ENCODE peak calls at places on chromosomes 3 and 15, in seven cellular contexts. One of them, this sample, is unnamed.

GRCh38 chr3:55620361-55621025 is 133.4 kb upstream of the WNT5A start:
- DNase-seq in SK-N-SH: no peak
- DNase-seq in HCT116: no peak
- DNase-seq in HL-60: no peak
- DNase-seq in H1: no peak
- DNase-seq in esophagus muscularis mucosa: no peak
- DNase-seq in HepG2: no peak
- DNase-seq in this sample: no peak

GRCh38 chr15:56366211-56366610 is 985 bp downstream of the TEX9 start:
- DNase-seq in SK-N-SH: peak
- DNase-seq in HCT116: no peak
- DNase-seq in HL-60: no peak
- DNase-seq in H1: no peak
- DNase-seq in esophagus muscularis mucosa: no peak
- DNase-seq in HepG2: no peak
- DNase-seq in this sample: no peak

GRCh38 chr3:181794036-181794790 is 82.5 kb downstream of the SOX2 start:
- DNase-seq in SK-N-SH: no peak
- DNase-seq in HCT116: no peak
- DNase-seq in HL-60: no peak
- DNase-seq in H1: no peak
- DNase-seq in esophagus muscularis mucosa: peak
- DNase-seq in HepG2: no peak
- DNase-seq in this sample: no peak

GRCh38 chr15:91864669-91865068 is 11.2 kb downstream of the SLCO3A1 start:
- DNase-seq in SK-N-SH: no peak
- DNase-seq in HCT116: no peak
- DNase-seq in HL-60: no peak
- DNase-seq in H1: no peak
- DNase-seq in esophagus muscularis mucosa: no peak
- DNase-seq in HepG2: no peak
- DNase-seq in this sample: no peak

GRCh38 chr3:189806171-189806951 is 175.2 kb downstream of the TP63 start:
- DNase-seq in SK-N-SH: no peak
- DNase-seq in HCT116: no peak
- DNase-seq in HL-60: no peak
- DNase-seq in H1: no peak
- DNase-seq in esophagus muscularis mucosa: no peak
- DNase-seq in HepG2: no peak
- DNase-seq in this sample: no peak

GRCh38 chr15:40291088-40291574 is 8.3 kb upstream of the ANKRD63 start:
- DNase-seq in SK-N-SH: peak
- DNase-seq in HCT116: no peak
- DNase-seq in HL-60: no peak
- DNase-seq in H1: peak
- DNase-seq in esophagus muscularis mucosa: no peak
- DNase-seq in HepG2: no peak
- DNase-seq in this sample: peak

GRCh38 chr3:39202094-39202493 is 9.7 kb upstream of the XIRP1 start:
- DNase-seq in SK-N-SH: no peak
- DNase-seq in HCT116: no peak
- DNase-seq in HL-60: no peak
- DNase-seq in H1: no peak
- DNase-seq in esophagus muscularis mucosa: no peak
- DNase-seq in HepG2: no peak
- DNase-seq in this sample: no peak

GRCh38 chr3:121477589-121477988 is 68.2 kb downstream of the POLQ start:
- DNase-seq in SK-N-SH: no peak
- DNase-seq in HCT116: no peak
- DNase-seq in HL-60: no peak
- DNase-seq in H1: no peak
- DNase-seq in esophagus muscularis mucosa: no peak
- DNase-seq in HepG2: no peak
- DNase-seq in this sample: no peak

GRCh38 chr3:28485164-28485563 is 136.5 kb upstream of the AZI2 start:
- DNase-seq in SK-N-SH: no peak
- DNase-seq in HCT116: no peak
- DNase-seq in HL-60: no peak
- DNase-seq in H1: no peak
- DNase-seq in esophagus muscularis mucosa: no peak
- DNase-seq in HepG2: no peak
- DNase-seq in this sample: no peak

GRCh38 chr15:45179221-45179985 is 8.4 kb downstream of the SHF start:
- DNase-seq in SK-N-SH: peak
- DNase-seq in HCT116: peak
- DNase-seq in HL-60: no peak
- DNase-seq in H1: peak
- DNase-seq in esophagus muscularis mucosa: no peak
- DNase-seq in HepG2: peak
- DNase-seq in this sample: peak

GRCh38 chr3:42117175-42118008 is 26.2 kb downstream of the TRAK1 start:
- DNase-seq in SK-N-SH: peak
- DNase-seq in HCT116: peak
- DNase-seq in HL-60: no peak
- DNase-seq in H1: peak
- DNase-seq in esophagus muscularis mucosa: no peak
- DNase-seq in HepG2: no peak
- DNase-seq in this sample: no peak

GRCh38 chr15:100769043-100769974 is 110.3 kb upstream of the ALDH1A3 start:
- DNase-seq in SK-N-SH: peak
- DNase-seq in HCT116: no peak
- DNase-seq in HL-60: no peak
- DNase-seq in H1: no peak
- DNase-seq in esophagus muscularis mucosa: peak
- DNase-seq in HepG2: no peak
- DNase-seq in this sample: peak

GRCh38 chr3:149541091-149541491 is 66.6 kb downstream of the TM4SF4 start:
- DNase-seq in SK-N-SH: no peak
- DNase-seq in HCT116: no peak
- DNase-seq in HL-60: no peak
- DNase-seq in H1: no peak
- DNase-seq in esophagus muscularis mucosa: no peak
- DNase-seq in HepG2: no peak
- DNase-seq in this sample: no peak
- H3K27ac ChIP-seq in SK-N-SH: peak
- H3K27ac ChIP-seq in HCT116: no peak
- H3K27ac ChIP-seq in HL-60: no peak
- H3K27ac ChIP-seq in H1: no peak
- H3K27ac ChIP-seq in esophagus muscularis mucosa: peak
- H3K27ac ChIP-seq in HepG2: no peak
- H3K27ac ChIP-seq in this sample: no peak

GRCh38 chr3:86867990-86868389 is 123.0 kb downstream of the VGLL3 start:
- DNase-seq in SK-N-SH: no peak
- DNase-seq in HCT116: no peak
- DNase-seq in HL-60: no peak
- DNase-seq in H1: no peak
- DNase-seq in esophagus muscularis mucosa: no peak
- DNase-seq in HepG2: no peak
- DNase-seq in this sample: no peak

GRCh38 chr3:86865506-86865905 is 125.4 kb downstream of the VGLL3 start:
- DNase-seq in SK-N-SH: no peak
- DNase-seq in HCT116: no peak
- DNase-seq in HL-60: no peak
- DNase-seq in H1: no peak
- DNase-seq in esophagus muscularis mucosa: no peak
- DNase-seq in HepG2: no peak
- DNase-seq in this sample: no peak

DNA sequence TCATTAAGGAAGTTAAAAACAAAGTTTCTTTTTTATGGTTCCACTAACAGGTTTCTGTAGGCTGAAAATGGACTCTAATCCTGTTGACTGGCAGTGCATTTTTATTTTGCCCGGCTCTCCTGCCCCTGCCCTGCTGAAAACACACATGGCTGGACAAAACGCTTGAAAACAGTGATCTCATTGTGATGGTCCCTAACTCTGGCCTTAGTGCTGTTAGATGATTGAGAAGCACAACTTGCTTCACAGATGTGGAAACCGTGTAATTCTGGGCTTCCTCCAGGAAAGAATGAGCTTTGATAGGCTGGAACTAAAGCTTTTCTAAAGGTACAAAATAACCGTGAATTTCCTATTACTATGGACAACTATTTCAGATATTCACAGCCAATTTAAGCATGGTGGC is 121.4 kb downstream of the VGLL3 start:
- DNase-seq in SK-N-SH: no peak
- DNase-seq in HCT116: no peak
- DNase-seq in HL-60: no peak
- DNase-seq in H1: no peak
- DNase-seq in esophagus muscularis mucosa: no peak
- DNase-seq in HepG2: no peak
- DNase-seq in this sample: no peak
- TF ChIP-seq POLR2AphosphoS5 in SK-N-SH: no peak
- TF ChIP-seq POLR2AphosphoS5 in HCT116: no peak
- TF ChIP-seq POLR2AphosphoS5 in HL-60: no peak
- TF ChIP-seq POLR2AphosphoS5 in H1: no peak
- TF ChIP-seq POLR2AphosphoS5 in esophagus muscularis mucosa: no peak
- TF ChIP-seq POLR2AphosphoS5 in HepG2: no peak
- TF ChIP-seq POLR2AphosphoS5 in this sample: no peak

DNA sequence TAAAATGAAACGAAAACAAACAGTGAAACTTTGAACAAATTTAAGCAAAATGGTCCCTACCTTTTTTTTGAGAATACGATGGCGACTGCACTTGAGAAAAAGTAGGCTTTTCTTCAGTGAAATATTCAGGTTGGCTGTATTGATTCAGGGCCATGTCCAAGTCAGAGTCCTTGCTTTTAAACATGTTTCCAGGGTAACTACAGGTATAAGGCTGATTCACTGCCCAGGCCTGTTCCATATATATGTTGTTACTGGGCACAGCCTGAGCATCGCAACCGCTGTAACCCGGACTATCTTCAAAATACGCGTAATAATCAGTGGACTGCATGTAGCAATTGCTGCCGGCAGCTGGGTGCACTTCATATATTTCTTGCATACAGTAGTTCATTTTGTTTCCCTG is 219.9 kb downstream of the NR1D2 start:
- DNase-seq in SK-N-SH: no peak
- DNase-seq in HCT116: no peak
- DNase-seq in HL-60: no peak
- DNase-seq in H1: no peak
- DNase-seq in esophagus muscularis mucosa: no peak
- DNase-seq in HepG2: no peak
- DNase-seq in this sample: no peak
- H3K27ac ChIP-seq in SK-N-SH: no peak
- H3K27ac ChIP-seq in HCT116: no peak
- H3K27ac ChIP-seq in HL-60: no peak
- H3K27ac ChIP-seq in H1: no peak
- H3K27ac ChIP-seq in esophagus muscularis mucosa: no peak
- H3K27ac ChIP-seq in HepG2: no peak
- H3K27ac ChIP-seq in this sample: no peak

DNA sequence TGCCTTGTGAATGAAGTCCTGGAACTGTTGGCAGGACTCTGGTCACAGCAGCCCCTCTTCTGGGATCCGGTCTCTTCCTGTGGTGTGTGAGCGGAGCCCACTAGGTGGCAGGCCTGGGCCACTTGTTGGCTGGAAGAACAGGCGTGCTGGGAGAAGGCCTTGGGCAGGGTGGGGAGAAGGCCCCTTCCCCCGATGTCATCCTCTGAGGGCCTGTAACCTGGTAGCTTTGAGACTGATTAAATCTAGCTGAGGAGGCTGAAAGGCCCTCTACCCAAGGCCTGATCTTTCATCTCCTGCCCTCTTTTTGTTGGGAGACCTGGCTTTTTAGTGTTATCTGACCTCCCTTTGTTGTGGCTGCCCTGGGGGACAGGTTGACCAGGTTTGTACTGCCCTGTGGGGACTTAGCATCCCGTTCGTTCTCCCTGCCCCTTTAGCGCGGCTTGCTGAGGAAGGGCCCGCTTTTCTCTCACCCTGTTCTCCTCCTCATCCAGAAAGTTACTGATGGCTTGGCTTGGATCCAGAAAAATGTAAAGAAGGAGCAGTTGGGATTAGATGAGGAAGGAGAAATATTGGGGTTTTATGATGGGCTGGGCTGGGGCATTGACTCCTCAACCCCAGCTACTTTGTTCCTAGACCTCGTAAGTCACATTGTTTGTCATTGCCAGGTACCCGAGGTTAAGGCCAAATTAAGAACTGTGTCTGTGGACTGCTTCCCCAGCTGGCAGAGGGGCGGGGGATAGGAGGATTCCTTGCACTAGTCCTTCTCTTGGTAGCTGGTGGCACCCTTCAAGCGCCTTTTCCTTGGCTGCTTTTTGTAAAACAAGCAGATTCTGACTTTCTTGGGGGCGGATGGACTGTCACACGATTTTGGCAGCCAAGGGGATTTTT is 48.5 kb downstream of the CHCHD6 start:
- DNase-seq in SK-N-SH: peak
- DNase-seq in HCT116: peak
- DNase-seq in HL-60: peak
- DNase-seq in H1: peak
- DNase-seq in esophagus muscularis mucosa: no peak
- DNase-seq in HepG2: peak
- DNase-seq in this sample: peak
- TF ChIP-seq POLR2AphosphoS5 in SK-N-SH: no peak
- TF ChIP-seq POLR2AphosphoS5 in HCT116: no peak
- TF ChIP-seq POLR2AphosphoS5 in HL-60: no peak
- TF ChIP-seq POLR2AphosphoS5 in H1: no peak
- TF ChIP-seq POLR2AphosphoS5 in esophagus muscularis mucosa: no peak
- TF ChIP-seq POLR2AphosphoS5 in HepG2: no peak
- TF ChIP-seq POLR2AphosphoS5 in this sample: no peak

DNA sequence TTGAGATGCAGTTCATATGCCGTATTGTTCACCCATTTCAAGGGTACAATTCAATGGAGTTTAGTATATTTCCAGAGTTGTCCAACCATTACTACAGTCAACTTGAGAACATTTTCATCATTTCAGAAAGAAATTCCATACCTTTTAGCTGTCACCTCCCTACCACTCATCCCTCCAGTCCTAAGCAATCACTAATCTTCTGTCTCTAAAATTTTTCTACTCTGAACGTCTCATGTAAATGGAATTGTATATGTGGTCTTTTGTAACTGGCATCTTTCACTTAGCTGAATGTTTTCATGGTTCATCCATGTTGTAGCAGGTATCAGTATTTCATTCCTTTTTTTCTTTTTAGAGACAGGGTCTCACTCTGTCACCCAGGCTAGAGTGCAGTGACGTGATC is 51.1 kb downstream of the CMTM7 start:
- DNase-seq in SK-N-SH: no peak
- DNase-seq in HCT116: no peak
- DNase-seq in HL-60: no peak
- DNase-seq in H1: no peak
- DNase-seq in esophagus muscularis mucosa: peak
- DNase-seq in HepG2: no peak
- DNase-seq in this sample: no peak
- H3K27ac ChIP-seq in SK-N-SH: peak
- H3K27ac ChIP-seq in HCT116: peak
- H3K27ac ChIP-seq in HL-60: no peak
- H3K27ac ChIP-seq in H1: no peak
- H3K27ac ChIP-seq in esophagus muscularis mucosa: no peak
- H3K27ac ChIP-seq in HepG2: no peak
- H3K27ac ChIP-seq in this sample: no peak